ENCODE peak calls at places on chromosomes 1 and 21, in nine cellular contexts. Q is transverse colon, F is brain microvascular endothelial cell, C is GM12865, R is neural progenitor cell, D is cardiac fibroblast, K is uterus, V is fibroblast of mammary gland, G is endothelial cell of umbilical vein. M is an unnamed sample.

GRCh38 chr1:225460737-225461532 is 33.1 kb upstream of the LBR start:
- DNase-seq in Q (no peak), F (no peak), C (no peak), R (no peak), D (peak), K (no peak), V (peak), G (no peak), M (peak)

GRCh38 chr1:197356723-197357533 is 88.9 kb downstream of the CRB1 start:
- DNase-seq in Q (no peak), F (peak), C (peak), R (peak), D (peak), K (no peak), V (peak), G (peak), M (no peak)

GRCh38 chr21:33196956-33197374 is 32.8 kb upstream of the IFNAR2 start:
- DNase-seq in Q (peak), F (peak), C (peak), R (peak), D (peak), K (peak), V (peak), G (peak), M (peak)

GRCh38 chr1:232538224-232538942 is 91.5 kb downstream of the SIPA1L2 start:
- DNase-seq in Q (no peak), F (peak), C (no peak), R (peak), D (peak), K (no peak), V (peak), G (no peak), M (no peak)

GRCh38 chr1:26999440-26999987 is 6.0 kb downstream of the TRNP1 start:
- DNase-seq in Q (peak), F (peak), C (no peak), R (peak), D (peak), K (peak), V (peak), G (peak), M (peak)

GRCh38 chr1:236808564-236809130 is 13.6 kb downstream of the MTR start:
- DNase-seq in Q (no peak), F (no peak), C (no peak), R (no peak), D (no peak), K (no peak), V (peak), G (peak), M (no peak)

GRCh38 chr1:43134068-43134467 is 38.0 kb downstream of the EBNA1BP2 start:
- DNase-seq in Q (no peak), F (no peak), C (no peak), R (no peak), D (no peak), K (no peak), V (no peak), G (no peak), M (no peak)

GRCh38 chr1:3651939-3652537 is at the start of gene TP73:
- DNase-seq in Q (no peak), F (no peak), C (peak), R (peak), D (no peak), K (no peak), V (no peak), G (no peak), M (no peak)

GRCh38 chr1:219792337-219793021 is 135.9 kb downstream of the SLC30A10 start:
- DNase-seq in Q (no peak), F (peak), C (no peak), R (no peak), D (peak), K (no peak), V (peak), G (no peak), M (no peak)

GRCh38 chr1:17128361-17128760 is 9.1 kb upstream of the PADI2 start:
- DNase-seq in Q (no peak), F (peak), C (no peak), R (no peak), D (peak), K (no peak), V (peak), G (peak), M (no peak)

GRCh38 chr1:54200519-54200997 is 591 bp downstream of the MRPL37 start:
- DNase-seq in Q (no peak), F (no peak), C (no peak), R (no peak), D (peak), K (no peak), V (peak), G (no peak), M (no peak)

GRCh38 chr1:64923294-64923718 is 43.0 kb downstream of the JAK1 start:
- DNase-seq in Q (no peak), F (no peak), C (no peak), R (no peak), D (peak), K (no peak), V (peak), G (no peak), M (no peak)

GRCh38 chr1:157197906-157198435 is 59.8 kb upstream of the ETV3 start:
- DNase-seq in Q (no peak), F (no peak), C (no peak), R (no peak), D (no peak), K (no peak), V (no peak), G (no peak), M (no peak)

GRCh38 chr1:214351551-214352277 is 70.8 kb downstream of the SMYD2 start:
- DNase-seq in Q (no peak), F (no peak), C (no peak), R (no peak), D (no peak), K (no peak), V (no peak), G (no peak), M (no peak)

GRCh38 chr1:113429461-113430153 is 39.3 kb downstream of the MAGI3 start:
- DNase-seq in Q (no peak), F (no peak), C (peak), R (no peak), D (peak), K (no peak), V (no peak), G (no peak), M (no peak)

GRCh38 chr1:182109780-182110179 is 48.3 kb upstream of the ZNF648 start:
- DNase-seq in Q (no peak), F (no peak), C (no peak), R (no peak), D (no peak), K (no peak), V (no peak), G (no peak), M (no peak)

GRCh38 chr1:61079898-61080336 is 2.4 kb upstream of the NFIA start:
- DNase-seq in Q (peak), F (peak), C (no peak), R (peak), D (peak), K (peak), V (peak), G (peak), M (peak)

GRCh38 chr1:55129194-55129728 is 85.9 kb downstream of the USP24 start:
- DNase-seq in Q (no peak), F (peak), C (no peak), R (no peak), D (peak), K (no peak), V (peak), G (peak), M (peak)

GRCh38 chr1:74368335-74368734 is 133.1 kb downstream of the TNNI3K start:
- DNase-seq in Q (no peak), F (no peak), C (no peak), R (no peak), D (no peak), K (no peak), V (peak), G (no peak), M (no peak)

GRCh38 chr21:32578107-32578691 is 7.1 kb downstream of the TCP10L start:
- DNase-seq in Q (peak), F (no peak), C (no peak), R (peak), D (peak), K (no peak), V (peak), G (peak), M (no peak)

GRCh38 chr1:119544165-119544762 is 37.3 kb downstream of the HSD3B1 start:
- DNase-seq in Q (peak), F (no peak), C (peak), R (peak), D (peak), K (no peak), V (peak), G (no peak), M (no peak)

GRCh38 chr1:24928631-24929090 is 1.4 kb downstream of the RUNX3 start:
- DNase-seq in Q (peak), F (no peak), C (peak), R (peak), D (no peak), K (no peak), V (no peak), G (no peak), M (no peak)

GRCh38 chr1:229339520-229339919 is 3.3 kb downstream of the CCSAP start:
- DNase-seq in Q (no peak), F (no peak), C (no peak), R (no peak), D (no peak), K (no peak), V (no peak), G (no peak), M (no peak)

GRCh38 chr1:229271448-229272120 is 673 bp downstream of the RAB4A start:
- DNase-seq in Q (peak), F (no peak), C (peak), R (peak), D (peak), K (no peak), V (peak), G (peak), M (no peak)

GRCh38 chr1:66312316-66312715 is 221.6 kb upstream of the SGIP1 start:
- DNase-seq in Q (no peak), F (no peak), C (no peak), R (no peak), D (no peak), K (no peak), V (no peak), G (no peak), M (no peak)

GRCh38 chr1:150912623-150913022 is 13.5 kb upstream of the SETDB1 start:
- DNase-seq in Q (no peak), F (no peak), C (no peak), R (no peak), D (no peak), K (no peak), V (no peak), G (no peak), M (no peak)

GRCh38 chr21:25952306-25952705 is 217.5 kb downstream of the GABPA start:
- DNase-seq in Q (no peak), F (no peak), C (no peak), R (no peak), D (no peak), K (no peak), V (no peak), G (peak), M (no peak)

GRCh38 chr1:204344665-204345064 is 15.1 kb downstream of the PLEKHA6 start:
- DNase-seq in Q (no peak), F (no peak), C (no peak), R (no peak), D (no peak), K (no peak), V (no peak), G (no peak), M (no peak)

GRCh38 chr1:90550616-90551406 is 166.3 kb downstream of the BARHL2 start:
- DNase-seq in Q (no peak), F (no peak), C (peak), R (peak), D (no peak), K (no peak), V (no peak), G (no peak), M (no peak)

GRCh38 chr1:66137235-66137634 is 344.5 kb downstream of the PDE4B start:
- DNase-seq in Q (no peak), F (no peak), C (no peak), R (no peak), D (no peak), K (no peak), V (no peak), G (no peak), M (no peak)

DNA sequence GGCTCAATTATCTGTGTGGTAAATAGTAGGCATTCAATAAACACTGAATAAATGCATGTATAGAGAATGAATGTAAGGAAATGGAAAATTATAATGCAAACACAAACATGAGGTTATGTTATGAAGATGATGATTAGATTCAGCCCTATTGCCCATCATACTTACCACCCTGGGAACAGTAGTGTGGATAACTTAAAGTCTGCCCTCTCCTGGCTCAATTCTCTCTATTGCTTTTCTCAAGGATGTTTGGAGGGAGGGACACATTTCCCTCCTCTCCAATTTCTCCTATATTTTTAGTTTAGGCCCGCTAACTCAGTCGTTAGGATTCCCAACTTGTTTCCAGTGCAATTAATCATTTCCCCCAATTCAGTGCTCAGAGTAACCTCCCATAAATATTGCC is 101.5 kb upstream of the TNR start:
- DNase-seq in Q (no peak), F (no peak), C (no peak), R (no peak), D (no peak), K (no peak), V (no peak), G (no peak), M (no peak)
- TF ChIP-seq CTCF in Q (no peak), F (no peak), C (no peak), R (no peak), D (no peak), K (no peak), V (no peak), G (no peak), M (no peak)

DNA sequence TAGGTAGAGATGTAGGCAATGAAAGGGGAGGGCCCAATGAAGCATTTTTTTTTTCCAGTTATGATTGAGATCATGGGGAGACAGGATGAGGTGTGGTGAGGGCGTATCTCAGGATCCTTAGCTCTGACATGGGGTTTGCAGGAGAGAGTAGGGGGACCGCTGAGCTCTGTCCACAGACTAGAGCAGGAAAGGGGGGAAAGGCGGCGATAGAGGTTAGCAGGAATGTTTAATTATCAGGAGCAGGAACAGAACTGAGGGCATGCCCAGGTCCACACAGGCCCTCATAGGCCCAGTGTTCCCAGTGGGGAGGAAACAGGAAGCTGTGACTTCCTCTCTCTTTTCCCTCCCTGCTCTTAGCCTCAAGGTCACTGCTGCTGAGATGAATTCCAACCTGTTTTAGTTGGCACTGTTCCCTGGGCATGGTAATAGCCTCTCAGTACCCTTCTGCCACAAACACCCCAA is 876 bp upstream of the RXFP4 start:
- DNase-seq in Q (peak), F (no peak), C (no peak), R (no peak), D (peak), K (no peak), V (peak), G (peak), M (peak)
- H3K4me3 ChIP-seq in Q (no peak), F (no peak), C (no peak), R (no peak), D (no peak), K (no peak), V (no peak), G (no peak), M (no peak)

GRCh38 chr1:179770887-179771502 is 27.9 kb downstream of the FAM163A start:
- DNase-seq in Q (no peak), F (peak), C (no peak), R (no peak), D (peak), K (no peak), V (no peak), G (no peak), M (no peak)
- TF ChIP-seq CTCF in Q (no peak), F (peak), C (no peak), R (peak), D (peak), K (no peak), V (no peak), G (no peak), M (no peak)

GRCh38 chr1:181104790-181105133 is 16.3 kb downstream of the IER5 start:
- DNase-seq in Q (peak), F (no peak), C (peak), R (peak), D (no peak), K (peak), V (no peak), G (no peak), M (no peak)

GRCh38 chr1:181106479-181106878 is 18.0 kb downstream of the IER5 start:
- DNase-seq in Q (no peak), F (no peak), C (no peak), R (no peak), D (no peak), K (no peak), V (no peak), G (no peak), M (no peak)

GRCh38 chr1:181107711-181108110 is 19.2 kb downstream of the IER5 start:
- DNase-seq in Q (no peak), F (no peak), C (no peak), R (no peak), D (no peak), K (no peak), V (peak), G (no peak), M (no peak)

GRCh38 chr1:181105134-181106021 is 16.9 kb downstream of the IER5 start:
- DNase-seq in Q (peak), F (peak), C (peak), R (peak), D (peak), K (peak), V (peak), G (peak), M (peak)

DNA sequence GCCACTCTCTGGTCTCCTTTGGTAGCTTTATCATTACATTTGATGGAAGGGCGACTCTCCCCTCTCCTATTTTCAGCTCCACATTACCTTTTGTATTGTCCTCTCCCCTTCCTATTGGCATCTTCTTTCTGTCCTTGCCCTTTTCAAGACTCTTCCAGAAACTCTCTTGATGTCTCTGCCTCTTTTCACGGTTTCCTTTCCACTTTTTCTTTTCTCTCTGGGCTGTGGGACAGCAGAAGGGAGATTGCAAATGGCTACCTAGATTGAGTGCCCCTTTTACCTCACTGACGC is 17.5 kb downstream of the IER5 start:
- DNase-seq in Q (no peak), F (no peak), C (no peak), R (no peak), D (no peak), K (no peak), V (no peak), G (no peak), M (peak)
- H3K4me3 ChIP-seq in Q (peak), F (no peak), C (peak), R (peak), D (no peak), K (peak), V (no peak), G (no peak), M (peak)

DNA sequence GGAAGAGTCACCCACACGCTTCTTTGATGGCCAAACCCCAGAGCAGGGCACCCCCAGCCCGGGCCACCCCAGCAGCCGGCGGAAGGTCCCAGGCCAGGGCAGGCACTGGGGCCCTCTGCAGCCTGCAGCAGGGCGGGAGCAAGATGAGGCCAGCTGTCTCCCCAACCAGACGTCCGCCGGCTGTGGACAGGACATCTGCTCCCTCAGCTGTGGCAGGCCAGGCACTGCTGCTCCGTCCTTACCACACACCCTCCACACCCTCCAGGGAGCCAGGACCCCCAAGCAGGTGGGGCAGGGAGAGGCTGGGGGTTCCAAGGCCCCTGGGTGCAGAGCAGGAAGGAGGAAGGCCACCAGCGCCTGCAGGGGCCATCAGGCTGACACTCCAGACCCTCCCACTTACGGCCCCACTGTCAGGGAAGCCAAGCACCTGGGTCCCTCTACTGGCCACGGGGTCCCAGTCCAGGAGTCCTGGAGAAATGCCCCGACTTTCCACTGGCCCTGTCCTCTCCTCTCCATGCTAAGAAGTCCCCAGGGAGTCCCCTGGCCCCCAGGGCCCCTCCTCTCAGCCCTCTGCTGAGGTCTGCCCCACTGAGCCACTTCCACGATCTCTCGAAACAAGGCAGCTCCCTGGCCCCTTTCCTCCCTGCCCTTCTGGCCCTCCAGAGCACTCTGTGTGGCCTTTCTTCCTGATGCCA is 5.6 kb downstream of the WNT9A start:
- DNase-seq in Q (no peak), F (no peak), C (no peak), R (peak), D (no peak), K (no peak), V (no peak), G (no peak), M (peak)
- TF ChIP-seq CTCF in Q (no peak), F (no peak), C (no peak), R (peak), D (no peak), K (no peak), V (no peak), G (no peak), M (no peak)

M was measured in tibial artery.